ENCODE peak calls at places on chromosomes 5 and 9, in six cellular contexts. R is HTR-8/SVneo, J is GM03348, N is KBM-7, T is ovary, C is T-helper 1 cell. K is an unnamed sample.
A peak's percentile ranks its signal among the peaks of the same experiment; 100 is the strongest.

GRCh38 chr9:111349766-111350165 is 19.7 kb upstream of the OR2K2 start:
- DNase-seq in R (no peak), J (no peak), N (no peak), T (no peak), C (no peak), K (no peak)

GRCh38 chr9:134624827-134625181 is 16.8 kb upstream of the COL5A1 start:
- DNase-seq in R (peak; percentile 61), J (peak; percentile 92), N (no peak), T (no peak), C (no peak), K (peak; percentile 3)

GRCh38 chr5:15238006-15238405 is 262.0 kb upstream of the FBXL7 start:
- DNase-seq in R (no peak), J (no peak), N (no peak), T (no peak), C (no peak), K (no peak)

GRCh38 chr5:45281081-45281480 is 415.1 kb downstream of the HCN1 start:
- DNase-seq in R (no peak), J (no peak), N (peak; percentile 15), T (no peak), C (no peak), K (no peak)

GRCh38 chr9:97315550-97315949 is 8.1 kb downstream of the CCDC180 start:
- DNase-seq in R (no peak), J (no peak), N (no peak), T (no peak), C (no peak), K (no peak)

GRCh38 chr5:118862596-118862995 is 125.8 kb downstream of the DTWD2 start:
- DNase-seq in R (no peak), J (peak; percentile 3), N (no peak), T (no peak), C (no peak), K (peak; percentile 70)

GRCh38 chr9:80796662-80797426 is 892.5 kb downstream of the TLE1 start:
- DNase-seq in R (no peak), J (no peak), N (no peak), T (no peak), C (no peak), K (no peak)

GRCh38 chr5:150190987-150191386 is 1.1 kb downstream of the SLC6A7 start:
- DNase-seq in R (no peak), J (no peak), N (no peak), T (no peak), C (no peak), K (no peak)

GRCh38 chr5:160787247-160787646 is 64.8 kb downstream of the ATP10B start:
- DNase-seq in R (no peak), J (no peak), N (peak; percentile 42), T (no peak), C (no peak), K (peak; percentile 40)

GRCh38 chr9:128055222-128056040 is 11.7 kb downstream of the NAIF1 start:
- DNase-seq in R (no peak), J (no peak), N (no peak), T (peak; percentile 60), C (no peak), K (no peak)

GRCh38 chr5:40834391-40834848 is 602 bp downstream of the RPL37 start:
- DNase-seq in R (no peak), J (no peak), N (peak; percentile 38), T (peak; percentile 42), C (peak; percentile 54), K (peak; percentile 29)

GRCh38 chr9:81522721-81523551 is 166.4 kb downstream of the TLE1 start:
- DNase-seq in R (peak; percentile 54), J (peak; percentile 77), N (peak; percentile 24), T (no peak), C (no peak), K (peak; percentile 70)

GRCh38 chr9:38334234-38334633 is 58.3 kb upstream of the ALDH1B1 start:
- DNase-seq in R (no peak), J (no peak), N (no peak), T (no peak), C (no peak), K (no peak)

GRCh38 chr5:58666598-58667595 is 84.0 kb downstream of the RAB3C start:
- DNase-seq in R (no peak), J (no peak), N (peak; percentile 20), T (peak; percentile 43), C (no peak), K (no peak)

GRCh38 chr9:75775173-75775572 is 115.3 kb upstream of the PCSK5 start:
- DNase-seq in R (no peak), J (no peak), N (no peak), T (no peak), C (no peak), K (no peak)

GRCh38 chr9:87534957-87535356 is 37.3 kb downstream of the DAPK1 start:
- DNase-seq in R (no peak), J (no peak), N (no peak), T (no peak), C (no peak), K (no peak)

GRCh38 chr5:159310492-159310891 is 19.8 kb downstream of the IL12B start:
- DNase-seq in R (no peak), J (peak; percentile 13), N (no peak), T (peak; percentile 46), C (peak; percentile 4), K (peak; percentile 59)

K was measured in epithelial cell of esophagus.